ENCODE peak calls at places on chromosomes 4 and X, in seven cellular contexts. One of them, this sample, is unnamed.

GRCh38 chr4:98166025-98166730 is 22.9 kb upstream of the STPG2 start:
- DNase-seq in H9: no peak
- DNase-seq in CD8-positive, alpha-beta T cell: no peak
- DNase-seq in caudate nucleus: no peak
- DNase-seq in upper lobe of right lung: no peak
- DNase-seq in keratinocyte: no peak
- DNase-seq in GM23338: no peak
- DNase-seq in this sample: no peak

GRCh38 chrX:1932231-1932630 is 317.4 kb downstream of the ASMT start:
- DNase-seq in H9: no peak
- DNase-seq in keratinocyte: no peak
- DNase-seq in upper lobe of right lung: no peak
- DNase-seq in GM23338: no peak
- DNase-seq in CD8-positive, alpha-beta T cell: no peak
- DNase-seq in caudate nucleus: no peak
- DNase-seq in this sample: no peak

GRCh38 chr4:153241970-153242847 is 38.0 kb downstream of the TRIM2 start:
- DNase-seq in caudate nucleus: no peak
- DNase-seq in keratinocyte: no peak
- DNase-seq in CD8-positive, alpha-beta T cell: no peak
- DNase-seq in upper lobe of right lung: no peak
- DNase-seq in GM23338: peak
- DNase-seq in H9: no peak
- DNase-seq in this sample: no peak

GRCh38 chr4:165359501-165359900 is 19.3 kb upstream of the CPE start:
- DNase-seq in caudate nucleus: no peak
- DNase-seq in keratinocyte: no peak
- DNase-seq in H9: no peak
- DNase-seq in CD8-positive, alpha-beta T cell: no peak
- DNase-seq in upper lobe of right lung: no peak
- DNase-seq in GM23338: no peak
- DNase-seq in this sample: no peak

GRCh38 chrX:40299502-40300118 is 201.9 kb upstream of the BCOR start:
- DNase-seq in H9: no peak
- DNase-seq in caudate nucleus: no peak
- DNase-seq in upper lobe of right lung: no peak
- DNase-seq in keratinocyte: no peak
- DNase-seq in GM23338: no peak
- DNase-seq in CD8-positive, alpha-beta T cell: no peak
- DNase-seq in this sample: no peak

GRCh38 chr4:187617117-187617516 is 378.5 kb upstream of the ZFP42 start:
- DNase-seq in CD8-positive, alpha-beta T cell: no peak
- DNase-seq in keratinocyte: no peak
- DNase-seq in GM23338: no peak
- DNase-seq in H9: no peak
- DNase-seq in upper lobe of right lung: no peak
- DNase-seq in caudate nucleus: no peak
- DNase-seq in this sample: no peak

GRCh38 chr4:70722199-70722791 is 531 bp downstream of the RUFY3 start:
- DNase-seq in GM23338: no peak
- DNase-seq in upper lobe of right lung: no peak
- DNase-seq in caudate nucleus: peak
- DNase-seq in keratinocyte: no peak
- DNase-seq in H9: no peak
- DNase-seq in CD8-positive, alpha-beta T cell: peak
- DNase-seq in this sample: no peak

GRCh38 chr4:112881842-112882241 is 167.6 kb upstream of the ANK2 start:
- DNase-seq in caudate nucleus: no peak
- DNase-seq in upper lobe of right lung: no peak
- DNase-seq in CD8-positive, alpha-beta T cell: no peak
- DNase-seq in keratinocyte: no peak
- DNase-seq in H9: no peak
- DNase-seq in GM23338: peak
- DNase-seq in this sample: no peak

GRCh38 chrX:71253253-71254091 is 468 bp downstream of the ZMYM3 start:
- DNase-seq in GM23338: peak
- DNase-seq in H9: peak
- DNase-seq in CD8-positive, alpha-beta T cell: peak
- DNase-seq in keratinocyte: no peak
- DNase-seq in caudate nucleus: no peak
- DNase-seq in upper lobe of right lung: peak
- DNase-seq in this sample: peak

GRCh38 chr4:32562010-32562409 is 1841.8 kb downstream of the PCDH7 start:
- DNase-seq in CD8-positive, alpha-beta T cell: no peak
- DNase-seq in upper lobe of right lung: no peak
- DNase-seq in keratinocyte: no peak
- DNase-seq in caudate nucleus: no peak
- DNase-seq in H9: no peak
- DNase-seq in GM23338: no peak
- DNase-seq in this sample: no peak

GRCh38 chrX:45697591-45697990 is 496.9 kb upstream of the DIPK2B start:
- DNase-seq in upper lobe of right lung: no peak
- DNase-seq in H9: no peak
- DNase-seq in CD8-positive, alpha-beta T cell: no peak
- DNase-seq in keratinocyte: no peak
- DNase-seq in caudate nucleus: no peak
- DNase-seq in GM23338: no peak
- DNase-seq in this sample: no peak

GRCh38 chr4:169151671-169152070 is 119.1 kb downstream of the SH3RF1 start:
- DNase-seq in keratinocyte: no peak
- DNase-seq in GM23338: no peak
- DNase-seq in caudate nucleus: no peak
- DNase-seq in CD8-positive, alpha-beta T cell: no peak
- DNase-seq in H9: no peak
- DNase-seq in upper lobe of right lung: no peak
- DNase-seq in this sample: no peak

GRCh38 chr4:143667461-143667860 is 33.0 kb downstream of the FREM3 start:
- DNase-seq in upper lobe of right lung: no peak
- DNase-seq in H9: no peak
- DNase-seq in CD8-positive, alpha-beta T cell: no peak
- DNase-seq in keratinocyte: no peak
- DNase-seq in caudate nucleus: no peak
- DNase-seq in GM23338: no peak
- DNase-seq in this sample: no peak

GRCh38 chr4:61575796-61576195 is 375.7 kb downstream of the ADGRL3 start:
- DNase-seq in CD8-positive, alpha-beta T cell: no peak
- DNase-seq in keratinocyte: no peak
- DNase-seq in caudate nucleus: no peak
- DNase-seq in upper lobe of right lung: no peak
- DNase-seq in H9: no peak
- DNase-seq in GM23338: no peak
- DNase-seq in this sample: no peak
- H3K27ac ChIP-seq in CD8-positive, alpha-beta T cell: no peak
- H3K27ac ChIP-seq in keratinocyte: no peak
- H3K27ac ChIP-seq in caudate nucleus: no peak
- H3K27ac ChIP-seq in upper lobe of right lung: no peak
- H3K27ac ChIP-seq in H9: no peak
- H3K27ac ChIP-seq in GM23338: no peak
- H3K27ac ChIP-seq in this sample: no peak

DNA sequence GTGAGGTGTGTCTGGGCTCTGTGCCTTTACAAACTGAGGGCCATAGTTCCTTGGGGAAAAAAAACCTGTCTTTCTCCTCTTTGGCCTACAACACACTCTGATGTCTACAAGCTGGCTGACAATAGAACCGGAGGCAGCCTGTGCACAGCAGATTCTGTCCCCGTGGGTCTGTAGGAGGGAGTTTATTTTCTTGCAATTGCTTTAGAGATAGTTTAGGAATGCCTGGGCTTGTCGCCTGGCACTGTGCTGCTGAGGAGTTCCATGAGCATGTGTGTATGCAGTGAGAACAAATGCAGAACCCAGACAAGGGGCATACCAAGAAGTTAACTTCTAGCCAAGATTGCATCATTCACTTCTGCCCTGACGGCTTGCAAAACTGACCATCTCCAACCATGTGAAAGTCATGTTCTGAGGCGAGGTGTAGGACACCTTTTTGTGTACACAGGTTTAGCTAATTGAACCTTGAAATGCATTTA is 54.1 kb downstream of the CCNI start:
- DNase-seq in keratinocyte: no peak
- DNase-seq in caudate nucleus: no peak
- DNase-seq in H9: no peak
- DNase-seq in CD8-positive, alpha-beta T cell: no peak
- DNase-seq in upper lobe of right lung: no peak
- DNase-seq in GM23338: no peak
- DNase-seq in this sample: no peak
- H3K27ac ChIP-seq in keratinocyte: no peak
- H3K27ac ChIP-seq in caudate nucleus: no peak
- H3K27ac ChIP-seq in H9: peak
- H3K27ac ChIP-seq in CD8-positive, alpha-beta T cell: no peak
- H3K27ac ChIP-seq in upper lobe of right lung: peak
- H3K27ac ChIP-seq in GM23338: peak
- H3K27ac ChIP-seq in this sample: no peak

GRCh38 chr4:8270418-8270771 is 841 bp downstream of the HTRA3 start:
- DNase-seq in keratinocyte: no peak
- DNase-seq in upper lobe of right lung: no peak
- DNase-seq in H9: no peak
- DNase-seq in caudate nucleus: no peak
- DNase-seq in GM23338: no peak
- DNase-seq in CD8-positive, alpha-beta T cell: no peak
- DNase-seq in this sample: no peak
- H3K27ac ChIP-seq in keratinocyte: no peak
- H3K27ac ChIP-seq in upper lobe of right lung: peak
- H3K27ac ChIP-seq in H9: no peak
- H3K27ac ChIP-seq in caudate nucleus: no peak
- H3K27ac ChIP-seq in GM23338: no peak
- H3K27ac ChIP-seq in CD8-positive, alpha-beta T cell: no peak
- H3K27ac ChIP-seq in this sample: no peak

GRCh38 chr4:122788935-122789334 is 37.7 kb upstream of the FGF2 start:
- DNase-seq in keratinocyte: no peak
- DNase-seq in CD8-positive, alpha-beta T cell: no peak
- DNase-seq in upper lobe of right lung: no peak
- DNase-seq in H9: no peak
- DNase-seq in caudate nucleus: no peak
- DNase-seq in GM23338: peak
- DNase-seq in this sample: no peak

GRCh38 chr4:122783301-122784215 is 43.1 kb upstream of the FGF2 start:
- DNase-seq in GM23338: peak
- DNase-seq in upper lobe of right lung: peak
- DNase-seq in H9: peak
- DNase-seq in keratinocyte: peak
- DNase-seq in caudate nucleus: no peak
- DNase-seq in CD8-positive, alpha-beta T cell: no peak
- DNase-seq in this sample: no peak

GRCh38 chr4:122787940-122788339 is 38.7 kb upstream of the FGF2 start:
- DNase-seq in H9: no peak
- DNase-seq in caudate nucleus: no peak
- DNase-seq in GM23338: no peak
- DNase-seq in upper lobe of right lung: no peak
- DNase-seq in keratinocyte: no peak
- DNase-seq in CD8-positive, alpha-beta T cell: no peak
- DNase-seq in this sample: no peak

GRCh38 chr4:122784261-122784660 is 42.4 kb upstream of the FGF2 start:
- DNase-seq in GM23338: peak
- DNase-seq in caudate nucleus: no peak
- DNase-seq in upper lobe of right lung: no peak
- DNase-seq in H9: no peak
- DNase-seq in CD8-positive, alpha-beta T cell: no peak
- DNase-seq in keratinocyte: no peak
- DNase-seq in this sample: no peak

GRCh38 chr4:122785099-122785498 is 41.5 kb upstream of the FGF2 start:
- DNase-seq in CD8-positive, alpha-beta T cell: no peak
- DNase-seq in caudate nucleus: no peak
- DNase-seq in GM23338: no peak
- DNase-seq in upper lobe of right lung: no peak
- DNase-seq in H9: no peak
- DNase-seq in keratinocyte: no peak
- DNase-seq in this sample: no peak
- H3K27ac ChIP-seq in CD8-positive, alpha-beta T cell: no peak
- H3K27ac ChIP-seq in caudate nucleus: no peak
- H3K27ac ChIP-seq in GM23338: peak
- H3K27ac ChIP-seq in upper lobe of right lung: no peak
- H3K27ac ChIP-seq in H9: no peak
- H3K27ac ChIP-seq in keratinocyte: peak
- H3K27ac ChIP-seq in this sample: no peak

GRCh38 chrX:73852022-73852421 is 289.0 kb downstream of the CHIC1 start:
- DNase-seq in GM23338: no peak
- DNase-seq in CD8-positive, alpha-beta T cell: no peak
- DNase-seq in upper lobe of right lung: no peak
- DNase-seq in keratinocyte: no peak
- DNase-seq in caudate nucleus: no peak
- DNase-seq in H9: no peak
- DNase-seq in this sample: no peak

GRCh38 chrX:73847991-73848390 is 285.0 kb downstream of the CHIC1 start:
- DNase-seq in CD8-positive, alpha-beta T cell: no peak
- DNase-seq in caudate nucleus: no peak
- DNase-seq in H9: no peak
- DNase-seq in GM23338: no peak
- DNase-seq in upper lobe of right lung: no peak
- DNase-seq in keratinocyte: no peak
- DNase-seq in this sample: no peak

GRCh38 chrX:73850124-73851013 is 287.4 kb downstream of the CHIC1 start:
- DNase-seq in CD8-positive, alpha-beta T cell: peak
- DNase-seq in keratinocyte: no peak
- DNase-seq in upper lobe of right lung: no peak
- DNase-seq in H9: no peak
- DNase-seq in caudate nucleus: no peak
- DNase-seq in GM23338: peak
- DNase-seq in this sample: no peak

GRCh38 chrX:73849054-73849453 is 286.1 kb downstream of the CHIC1 start:
- DNase-seq in upper lobe of right lung: no peak
- DNase-seq in caudate nucleus: no peak
- DNase-seq in H9: no peak
- DNase-seq in CD8-positive, alpha-beta T cell: no peak
- DNase-seq in keratinocyte: no peak
- DNase-seq in GM23338: no peak
- DNase-seq in this sample: no peak

DNA sequence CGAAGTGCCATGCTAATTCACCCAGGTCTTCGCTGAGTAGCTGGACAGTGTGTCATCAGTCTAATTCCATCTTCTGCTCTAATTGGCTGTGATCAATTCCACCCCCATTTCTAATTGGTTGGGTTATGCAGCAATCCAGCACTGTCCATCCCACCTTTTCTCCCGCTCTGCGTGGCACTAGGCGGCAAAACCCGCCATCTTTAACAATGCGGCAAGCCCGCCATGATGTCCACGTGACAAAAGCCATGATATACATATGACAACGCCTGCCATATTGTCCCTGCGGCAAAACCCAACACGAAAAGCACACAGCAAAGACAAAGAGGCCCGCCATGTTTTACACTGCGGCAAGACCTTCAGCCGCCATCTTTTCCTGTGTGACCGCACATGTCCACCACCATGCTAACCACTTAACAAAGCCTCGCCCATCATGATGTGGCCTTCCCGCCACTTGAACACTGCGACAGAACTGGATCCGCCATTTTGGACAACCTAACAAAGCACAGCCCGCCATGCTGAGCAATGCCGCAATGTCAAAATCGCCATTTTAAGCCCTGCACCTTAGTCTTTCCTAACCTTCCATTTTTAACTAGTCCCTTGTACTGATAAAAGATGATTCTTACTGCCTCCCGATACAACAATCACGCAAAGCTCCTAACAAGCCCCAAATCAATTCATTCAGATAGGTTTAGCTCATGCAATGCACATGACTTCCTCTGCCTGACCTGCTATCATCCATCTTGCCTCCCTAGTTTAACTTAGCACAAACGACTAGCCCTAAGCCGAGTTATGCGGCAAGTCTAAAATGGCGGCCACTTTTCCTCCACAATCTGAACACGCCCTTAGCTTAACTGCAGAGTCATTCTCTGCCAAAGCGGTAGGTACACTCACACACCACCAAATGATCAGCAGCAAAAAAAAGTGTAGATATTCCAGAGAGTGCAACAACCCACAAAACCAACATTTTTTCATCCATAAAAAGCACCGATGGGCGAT is 288.3 kb downstream of the CHIC1 start:
- DNase-seq in H9: no peak
- DNase-seq in GM23338: no peak
- DNase-seq in CD8-positive, alpha-beta T cell: peak
- DNase-seq in caudate nucleus: no peak
- DNase-seq in upper lobe of right lung: no peak
- DNase-seq in keratinocyte: peak
- DNase-seq in this sample: peak
- H3K27ac ChIP-seq in H9: no peak
- H3K27ac ChIP-seq in GM23338: no peak
- H3K27ac ChIP-seq in CD8-positive, alpha-beta T cell: no peak
- H3K27ac ChIP-seq in caudate nucleus: peak
- H3K27ac ChIP-seq in upper lobe of right lung: no peak
- H3K27ac ChIP-seq in keratinocyte: peak
- H3K27ac ChIP-seq in this sample: peak